ENCODE peak calls at places on chromosome 1, in nine cellular contexts. W is COLO829; I is psoas muscle; C is astrocyte of the cerebellum; D is naive thymus-derived CD8-positive, alpha-beta T cell; O is AG08395; V is IMR-90; X is H9; N is ACHN. F is an unnamed sample.

GRCh38 chr1:64092851-64093371 is 110.5 kb upstream of the UBE2U start:
- DNase-seq in W (no peak), I (no peak), C (no peak), D (no peak), O (no peak), V (no peak), X (no peak), N (no peak), F (no peak)

GRCh38 chr1:109750920-109751319 is 10.1 kb upstream of the GSTM3 start:
- DNase-seq in W (no peak), I (no peak), C (no peak), D (no peak), O (no peak), V (no peak), X (no peak), N (no peak), F (no peak)

GRCh38 chr1:58687516-58687915 is 12.3 kb downstream of the MYSM1 start:
- DNase-seq in W (no peak), I (no peak), C (no peak), D (no peak), O (no peak), V (no peak), X (no peak), N (no peak), F (no peak)

GRCh38 chr1:226154593-226154992 is 31.9 kb downstream of the ACBD3 start:
- DNase-seq in W (no peak), I (no peak), C (no peak), D (no peak), O (no peak), V (peak), X (no peak), N (no peak), F (no peak)

GRCh38 chr1:31712625-31713024 is 8.8 kb upstream of the COL16A1 start:
- DNase-seq in W (no peak), I (no peak), C (no peak), D (no peak), O (peak), V (peak), X (no peak), N (peak), F (peak)

GRCh38 chr1:37691497-37692077 is 729 bp upstream of the CDCA8 start:
- DNase-seq in W (no peak), I (peak), C (no peak), D (peak), O (no peak), V (peak), X (peak), N (peak), F (peak)

GRCh38 chr1:26121854-26122773 is 10.5 kb downstream of the PDIK1L start:
- DNase-seq in W (no peak), I (no peak), C (no peak), D (no peak), O (no peak), V (no peak), X (no peak), N (no peak), F (no peak)

GRCh38 chr1:21318057-21318713 is 27.9 kb upstream of the ECE1 start:
- DNase-seq in W (no peak), I (no peak), C (no peak), D (no peak), O (no peak), V (no peak), X (no peak), N (no peak), F (no peak)

GRCh38 chr1:83692524-83693336 is 306.2 kb downstream of the TTLL7 start:
- DNase-seq in W (no peak), I (no peak), C (no peak), D (peak), O (no peak), V (peak), X (peak), N (peak), F (no peak)

GRCh38 chr1:3522564-3523270 is 68.3 kb downstream of the ARHGEF16 start:
- DNase-seq in W (no peak), I (no peak), C (no peak), D (no peak), O (peak), V (no peak), X (no peak), N (no peak), F (no peak)

GRCh38 chr1:157966034-157966671 is 27.3 kb upstream of the KIRREL1 start:
- DNase-seq in W (no peak), I (no peak), C (peak), D (no peak), O (peak), V (peak), X (no peak), N (peak), F (peak)

GRCh38 chr1:235295902-235296350 is 32.1 kb downstream of the ARID4B start:
- DNase-seq in W (no peak), I (no peak), C (peak), D (no peak), O (peak), V (peak), X (no peak), N (no peak), F (peak)

GRCh38 chr1:95169544-95169943 is 52.4 kb downstream of the TLCD4 start:
- DNase-seq in W (no peak), I (no peak), C (no peak), D (no peak), O (no peak), V (no peak), X (no peak), N (peak), F (no peak)

GRCh38 chr1:93448983-93449805 is 1.3 kb downstream of the FNBP1L start:
- DNase-seq in W (no peak), I (no peak), C (no peak), D (no peak), O (peak), V (peak), X (peak), N (peak), F (peak)

GRCh38 chr1:32903991-32904776 is 3.0 kb upstream of the TMEM54 start:
- DNase-seq in W (no peak), I (no peak), C (no peak), D (no peak), O (no peak), V (no peak), X (no peak), N (no peak), F (no peak)

GRCh38 chr1:206590025-206590834 is 22.0 kb downstream of the EIF2D start:
- DNase-seq in W (peak), I (no peak), C (no peak), D (no peak), O (peak), V (peak), X (no peak), N (no peak), F (peak)

GRCh38 chr1:171909711-171910110 is 68.4 kb downstream of the DNM3 start:
- DNase-seq in W (no peak), I (no peak), C (peak), D (no peak), O (no peak), V (no peak), X (no peak), N (no peak), F (no peak)

GRCh38 chr1:204791453-204792366 is 79.0 kb upstream of the NFASC start:
- DNase-seq in W (peak), I (peak), C (no peak), D (peak), O (peak), V (peak), X (peak), N (peak), F (peak)

GRCh38 chr1:225777583-225778411 is at the start of gene SRP9:
- DNase-seq in W (peak), I (peak), C (peak), D (peak), O (peak), V (peak), X (peak), N (peak), F (peak)

GRCh38 chr1:201917362-201918033 is 28.8 kb downstream of the SHISA4 start:
- DNase-seq in W (no peak), I (peak), C (peak), D (no peak), O (peak), V (peak), X (no peak), N (peak), F (peak)

GRCh38 chr1:177164380-177165068 is at the start of gene ASTN1:
- DNase-seq in W (no peak), I (no peak), C (no peak), D (no peak), O (peak), V (no peak), X (peak), N (no peak), F (no peak)

GRCh38 chr1:170067253-170067819 is 7.2 kb downstream of the KIFAP3 start:
- DNase-seq in W (no peak), I (no peak), C (no peak), D (no peak), O (no peak), V (peak), X (no peak), N (no peak), F (no peak)

GRCh38 chr1:8392522-8392921 is 74.6 kb downstream of the SLC45A1 start:
- DNase-seq in W (no peak), I (no peak), C (no peak), D (no peak), O (no peak), V (no peak), X (no peak), N (no peak), F (no peak)

GRCh38 chr1:66704177-66704880 is 47.9 kb upstream of the DYNLT5 start:
- DNase-seq in W (no peak), I (no peak), C (no peak), D (no peak), O (no peak), V (no peak), X (no peak), N (no peak), F (no peak)

GRCh38 chr1:40710581-40711315 is 19.2 kb downstream of the NFYC start:
- DNase-seq in W (peak), I (no peak), C (no peak), D (no peak), O (no peak), V (no peak), X (no peak), N (no peak), F (no peak)

GRCh38 chr1:180397190-180397589 is 105.2 kb downstream of the ACBD6 start:
- DNase-seq in W (no peak), I (no peak), C (no peak), D (no peak), O (no peak), V (no peak), X (no peak), N (no peak), F (no peak)

GRCh38 chr1:109482796-109483638 is 688 bp upstream of the ATXN7L2 start:
- DNase-seq in W (no peak), I (peak), C (no peak), D (peak), O (no peak), V (peak), X (no peak), N (no peak), F (no peak)

GRCh38 chr1:8422439-8423133 is 104.7 kb downstream of the SLC45A1 start:
- DNase-seq in W (peak), I (peak), C (no peak), D (no peak), O (peak), V (peak), X (no peak), N (no peak), F (peak)

GRCh38 chr1:98556521-98557158 is 104.9 kb upstream of the SNX7 start:
- DNase-seq in W (peak), I (no peak), C (no peak), D (no peak), O (peak), V (peak), X (no peak), N (peak), F (peak)